ENCODE peak calls at places on chromosomes 12 and 14, in six cellular contexts. C is HepG2, O is K562, E is HCT116, P is SK-N-SH, N is H1. Q is an unnamed sample.

GRCh38 chr14:81811705-81812269 is 278.1 kb upstream of the SEL1L start:
- DNase-seq in C (no peak), E (no peak), O (no peak), P (no peak), N (no peak), Q (no peak)

GRCh38 chr14:61438860-61439765 is 117.7 kb downstream of the PRKCH start:
- DNase-seq in O (no peak), P (no peak), C (peak; percentile 85), N (no peak), E (no peak), Q (peak; percentile 90)

GRCh38 chr12:30914986-30915591 is 11.5 kb upstream of the TSPAN11 start:
- DNase-seq in E (no peak), O (no peak), N (no peak), C (no peak), P (no peak), Q (no peak)

GRCh38 chr12:10361084-10361483 is 28.8 kb downstream of the KLRK1 start:
- DNase-seq in N (no peak), P (no peak), E (no peak), C (no peak), O (no peak), Q (no peak)

GRCh38 chr12:120006248-120006975 is 17.4 kb downstream of the BICDL1 start:
- DNase-seq in N (no peak), E (no peak), C (no peak), O (no peak), P (no peak), Q (no peak)

GRCh38 chr14:50830044-50830931 is 674 bp downstream of the NIN start:
- DNase-seq in E (no peak), C (peak; percentile 22), O (peak; percentile 24), P (peak; percentile 85), N (peak; percentile 81), Q (peak; percentile 27)

GRCh38 chr12:1013618-1014489 is 22.8 kb downstream of the ERC1 start:
- DNase-seq in C (no peak), O (no peak), E (peak; percentile 66), N (no peak), P (no peak), Q (no peak)

GRCh38 chr12:57229634-57230380 is at the start of gene SHMT2:
- DNase-seq in O (peak; percentile 99), P (peak; percentile 98), C (peak; percentile 95), N (peak; percentile 94), E (peak; percentile 91), Q (peak; percentile 93)

GRCh38 chr12:32681272-32681671 is 2.2 kb downstream of the DNM1L start:
- DNase-seq in O (no peak), P (no peak), E (no peak), C (no peak), N (peak; percentile 17), Q (no peak)

GRCh38 chr12:47082963-47083621 is 3.3 kb upstream of the AMIGO2 start:
- DNase-seq in O (peak; percentile 20), E (no peak), C (no peak), P (no peak), N (no peak), Q (no peak)
- TF ChIP-seq JUND in O (peak; percentile 19), E (peak; percentile 10), C (no peak), P (no peak), N (no peak), Q (no peak)

GRCh38 chr14:74562515-74563232 is 49.4 kb downstream of the LTBP2 start:
- DNase-seq in O (no peak), E (no peak), N (peak; percentile 60), P (no peak), C (peak; percentile 40), Q (no peak)
- TF ChIP-seq CTCF in O (no peak), E (no peak), N (no peak), P (no peak), C (peak; percentile 8), Q (no peak)

GRCh38 chr12:6784292-6784691 is 5.0 kb upstream of the CD4 start:
- DNase-seq in E (no peak), O (no peak), C (no peak), N (no peak), P (no peak), Q (no peak)

GRCh38 chr12:6783828-6784227 is 5.5 kb upstream of the CD4 start:
- DNase-seq in C (no peak), P (no peak), E (no peak), N (no peak), O (no peak), Q (no peak)

GRCh38 chr12:6787309-6787708 is 2.0 kb upstream of the CD4 start:
- DNase-seq in E (no peak), C (no peak), O (no peak), N (no peak), P (no peak), Q (no peak)

GRCh38 chr12:6788972-6789905 is at the start of gene CD4:
- DNase-seq in P (no peak), E (no peak), O (no peak), C (no peak), N (no peak), Q (no peak)

DNA sequence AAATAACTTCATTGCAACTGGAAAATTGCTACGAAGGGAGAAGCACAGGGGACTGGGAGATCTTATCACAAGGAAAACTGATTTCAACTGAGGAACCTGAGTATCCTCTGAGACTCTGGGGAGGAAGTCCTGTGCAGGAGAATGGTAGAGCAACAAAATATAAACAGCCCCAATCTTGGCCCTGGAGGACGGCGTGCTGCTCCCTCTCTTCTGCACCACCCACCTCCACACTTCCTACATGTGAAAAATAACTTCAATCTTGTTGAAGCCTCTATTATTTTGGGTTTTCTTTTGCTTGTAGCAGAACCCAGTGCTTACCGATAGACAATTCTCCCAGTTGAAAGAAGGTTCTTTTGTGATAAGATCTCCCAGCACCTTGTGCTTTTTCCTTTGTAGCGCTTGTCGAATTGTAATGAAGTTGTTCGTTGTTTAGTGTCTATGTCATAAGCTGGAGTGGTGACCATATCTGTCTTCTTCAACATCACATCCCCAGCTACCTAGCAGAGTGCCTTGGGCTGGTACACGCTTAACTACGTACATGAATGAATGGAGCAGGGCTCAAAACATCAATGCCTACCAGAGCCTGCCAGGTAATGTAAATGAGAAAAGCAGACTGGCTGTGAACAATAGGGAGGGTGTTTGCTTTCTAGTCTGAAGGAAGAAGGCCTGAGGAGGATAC is 2.8 kb upstream of the CD4 start:
- DNase-seq in P (no peak), O (no peak), C (no peak), E (no peak), N (no peak), Q (no peak)
- TF ChIP-seq JUND in P (no peak), O (no peak), C (no peak), E (no peak), N (no peak), Q (no peak)

GRCh38 chr12:67068204-67068731 is 200.9 kb upstream of the CAND1 start:
- DNase-seq in O (no peak), P (peak; percentile 11), C (no peak), E (no peak), N (peak; percentile 61), Q (no peak)
- TF ChIP-seq CTCF in O (no peak), P (no peak), C (no peak), E (no peak), N (peak; percentile 24), Q (no peak)

GRCh38 chr14:57982161-57982560 is 116.3 kb upstream of the SLC35F4 start:
- DNase-seq in C (no peak), N (no peak), P (no peak), E (no peak), O (no peak), Q (no peak)

GRCh38 chr14:57983235-57983634 is 117.3 kb upstream of the SLC35F4 start:
- DNase-seq in O (no peak), P (no peak), N (no peak), C (no peak), E (no peak), Q (no peak)

GRCh38 chr14:57987051-57987450 is 121.2 kb upstream of the SLC35F4 start:
- DNase-seq in E (no peak), N (no peak), O (no peak), P (no peak), C (no peak), Q (no peak)

GRCh38 chr14:57979376-57980048 is 113.6 kb upstream of the SLC35F4 start:
- DNase-seq in P (no peak), E (no peak), O (no peak), C (no peak), N (no peak), Q (no peak)

GRCh38 chr14:57982802-57983201 is 116.9 kb upstream of the SLC35F4 start:
- DNase-seq in E (no peak), N (no peak), C (no peak), P (no peak), O (no peak), Q (no peak)
- TF ChIP-seq JUND in E (no peak), N (no peak), C (no peak), P (no peak), O (no peak), Q (no peak)

DNA sequence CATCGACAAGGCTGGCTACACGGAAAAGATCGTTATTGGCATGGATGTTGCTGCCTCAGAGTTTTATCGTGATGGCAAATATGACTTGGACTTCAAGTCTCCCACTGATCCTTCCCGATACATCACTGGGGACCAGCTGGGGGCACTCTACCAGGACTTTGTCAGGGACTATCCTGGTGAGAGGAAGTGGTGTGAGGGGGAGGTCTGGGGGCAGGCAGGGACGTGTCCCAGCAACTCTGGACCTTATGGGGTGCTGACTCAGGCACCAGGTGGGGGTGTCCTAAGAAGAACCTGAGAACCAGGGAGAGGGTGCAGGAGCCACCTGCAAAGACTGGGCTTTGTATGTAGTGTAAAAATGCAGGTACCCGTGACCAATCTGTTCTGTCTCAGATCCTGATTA is 5.2 kb downstream of the ENO2 start:
- DNase-seq in O (no peak), E (no peak), N (no peak), C (no peak), P (no peak), Q (no peak)
- TF ChIP-seq CTCF in O (no peak), E (no peak), N (no peak), C (no peak), P (no peak), Q (no peak)

GRCh38 chr14:68694516-68695235 is 98.2 kb downstream of the ZFP36L1 start:
- DNase-seq in C (no peak), N (no peak), O (no peak), P (no peak), E (no peak), Q (no peak)
- TF ChIP-seq JUND in C (no peak), N (no peak), O (no peak), P (no peak), E (no peak), Q (no peak)

DNA sequence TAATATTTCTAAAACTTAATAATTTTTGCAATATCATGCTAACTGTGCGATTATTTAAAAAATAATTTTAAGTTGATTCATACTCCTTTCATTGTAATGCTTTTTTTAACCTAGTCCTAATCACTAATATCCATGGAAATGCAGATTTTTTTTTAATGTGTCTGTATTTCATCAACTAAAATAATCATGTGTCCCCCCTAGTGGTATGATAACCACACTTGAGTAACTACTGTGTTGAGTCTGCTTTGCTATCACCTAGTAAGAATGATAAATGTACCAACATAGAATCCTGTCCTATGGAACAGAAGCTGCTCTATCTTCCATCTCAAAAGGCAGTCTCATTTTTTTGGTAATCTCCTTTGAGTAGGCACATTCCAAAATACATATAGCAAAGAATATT is 19.1 kb upstream of the SYNE2 start:
- DNase-seq in E (no peak), N (no peak), P (peak; percentile 13), C (no peak), O (no peak), Q (no peak)
- TF ChIP-seq CTCF in E (no peak), N (no peak), P (peak; percentile 21), C (no peak), O (no peak), Q (no peak)

Q was measured in GM12878.